ENCODE peak calls at places on chromosomes 7 and 10, in seven cellular contexts. L, K, C, O, V, B and R are unnamed samples.

GRCh38 chr10:132963430-132963960 is 21.1 kb upstream of the CFAP46 start:
- DNase-seq in V (no peak), K (no peak), O (no peak), B (no peak), L (no peak), C (no peak), R (no peak)

GRCh38 chr10:48234807-48235206 is 39.7 kb downstream of the FRMPD2 start:
- DNase-seq in O (no peak), L (no peak), V (no peak), K (no peak), B (no peak), C (no peak), R (no peak)

GRCh38 chr10:48523212-48523819 is 81.6 kb downstream of the ARHGAP22 start:
- DNase-seq in B (peak; percentile 98), V (peak; percentile 86), L (no peak), K (peak; percentile 75), C (peak; percentile 98), O (no peak), R (peak; percentile 89)

GRCh38 chr10:62584726-62585125 is 210.6 kb downstream of the ZNF365 start:
- DNase-seq in K (peak; percentile 45), L (no peak), B (peak; percentile 73), V (no peak), O (no peak), C (peak; percentile 85), R (no peak)

GRCh38 chr10:89144836-89145235 is 62.3 kb downstream of the CH25H start:
- DNase-seq in B (no peak), V (no peak), C (no peak), K (no peak), L (no peak), O (no peak), R (no peak)

GRCh38 chr10:124641282-124642075 is 102.7 kb downstream of the FAM53B start:
- DNase-seq in K (peak; percentile 59), O (no peak), V (no peak), B (peak; percentile 62), C (peak; percentile 62), L (peak; percentile 32), R (no peak)

GRCh38 chr7:7639847-7640220 is 718 bp upstream of the UMAD1 start:
- DNase-seq in C (peak; percentile 43), K (peak; percentile 37), B (peak; percentile 2), L (peak; percentile 27), O (peak; percentile 39), V (peak; percentile 22), R (no peak)

GRCh38 chr7:92641921-92642511 is 51.8 kb upstream of the FAM133B start:
- DNase-seq in L (no peak), O (no peak), B (peak; percentile 86), C (peak; percentile 90), V (peak; percentile 26), K (peak; percentile 75), R (no peak)

GRCh38 chr7:151132461-151133205 is 34.9 kb downstream of the GBX1 start:
- DNase-seq in L (no peak), B (no peak), K (no peak), C (no peak), V (no peak), O (no peak), R (no peak)

GRCh38 chr10:79130255-79130654 is 61.5 kb downstream of the ZMIZ1 start:
- DNase-seq in V (no peak), B (no peak), O (no peak), C (no peak), K (no peak), L (no peak), R (no peak)
- H3K27ac ChIP-seq in V (no peak overlapping the region), B (peak overlapping the region; percentile 18), O (no peak overlapping the region), C (no peak overlapping the region), K (peak overlapping the region; percentile 61), L (no peak overlapping the region), R (peak overlapping the region; percentile 78)

DNA sequence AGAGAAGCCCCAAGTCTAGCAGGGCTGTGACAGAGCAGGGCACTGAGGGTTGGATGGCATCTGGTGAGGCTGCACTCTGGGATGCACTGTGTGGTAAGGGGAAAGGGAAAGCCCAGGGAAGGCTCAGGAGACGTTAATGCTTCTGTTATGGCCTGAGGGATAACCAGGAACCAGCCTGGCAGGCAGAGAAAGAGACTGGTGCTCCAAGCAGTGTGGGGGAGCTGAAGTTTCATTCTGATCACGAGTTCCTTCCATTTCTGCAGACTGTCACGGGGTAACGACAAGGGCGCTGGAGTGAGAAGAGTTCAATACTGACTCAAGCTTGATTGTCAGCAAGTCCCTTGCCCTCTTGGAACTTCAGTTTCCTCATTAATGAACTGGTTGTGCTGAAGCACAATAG is 730.9 kb downstream of the GRID1 start:
- DNase-seq in O (no peak), C (no peak), V (no peak), L (no peak), B (no peak), K (no peak), R (peak; percentile 38)
- H3K4me1 ChIP-seq in O (no peaks in the 10 kb centered on the region), C (no peaks in the 10 kb centered on the region), V (no peaks in the 10 kb centered on the region), L (no peaks in the 10 kb centered on the region), B (no peaks in the 10 kb centered on the region), K (no peaks in the 10 kb centered on the region), R (no peaks in the 10 kb centered on the region)

GRCh38 chr7:44147026-44147881 is 6.1 kb upstream of the MYL7 start:
- DNase-seq in O (no peak), C (peak; percentile 36), L (no peak), K (no peak), B (no peak), V (no peak), R (peak; percentile 64)

GRCh38 chr7:44145969-44146897 is 5.1 kb upstream of the MYL7 start:
- DNase-seq in C (peak; percentile 45), L (no peak), K (peak; percentile 32), O (peak; percentile 92), V (no peak), B (peak; percentile 12), R (peak; percentile 98)

GRCh38 chr7:44144968-44145418 is 3.9 kb upstream of the MYL7 start:
- DNase-seq in K (no peak), O (no peak), C (no peak), L (no peak), B (no peak), V (no peak), R (no peak)

GRCh38 chr7:44144426-44144967 is 3.4 kb upstream of the MYL7 start:
- DNase-seq in K (no peak), O (no peak), V (no peak), L (no peak), C (no peak), B (no peak), R (no peak)

GRCh38 chr7:44145419-44145968 is 4.4 kb upstream of the MYL7 start:
- DNase-seq in V (no peak), B (no peak), K (no peak), O (no peak), L (no peak), C (peak; percentile 38), R (peak; percentile 68)
- H3K9ac ChIP-seq in V (no peak overlapping the region), B (no peak overlapping the region), K (peak overlapping the region; percentile 43), O (no peak overlapping the region), L (no peak overlapping the region), C (no peak overlapping the region), R (no peak overlapping the region)

DNA sequence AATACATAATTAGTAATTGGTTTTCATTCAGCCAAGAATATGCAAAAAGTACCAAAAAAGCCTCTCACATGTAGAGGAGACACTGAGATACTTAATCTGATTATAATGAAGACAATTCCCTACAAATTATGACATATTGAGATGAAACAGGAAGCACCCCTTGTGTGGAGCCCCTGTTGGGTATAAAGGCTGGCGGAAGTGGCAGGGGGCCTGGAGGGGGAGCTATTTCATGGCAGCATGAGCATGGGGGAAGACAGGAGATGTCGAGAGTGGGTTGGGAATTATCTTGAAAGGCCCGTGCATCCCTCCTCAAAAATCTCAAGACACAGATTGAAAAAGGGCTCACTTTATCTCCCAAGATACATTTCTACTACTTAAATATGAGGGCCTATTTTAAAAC is 96.9 kb downstream of the PIP4K2A start:
- DNase-seq in O (no peak), K (peak; percentile 29), L (no peak), C (no peak), V (no peak), B (no peak), R (no peak)
- H3K27ac ChIP-seq in O (no peak overlapping the region), K (no peak overlapping the region), L (no peak overlapping the region), C (no peak overlapping the region), V (peak overlapping the region; percentile 97), B (peak overlapping the region; percentile 35), R (no peak overlapping the region)

GRCh38 chr10:60236869-60237524 is 152.7 kb downstream of the ANK3 start:
- DNase-seq in B (no peak), V (no peak), O (peak; percentile 23), C (peak; percentile 22), L (peak; percentile 95), K (no peak), R (no peak)
- H3K4me1 ChIP-seq in B (no peaks in the 10 kb centered on the region), V (peaks cover 25% of the 10 kb centered on the region), O (no peaks in the 10 kb centered on the region), C (no peaks in the 10 kb centered on the region), L (peaks cover 16% of the 10 kb centered on the region), K (no peaks in the 10 kb centered on the region), R (no peaks in the 10 kb centered on the region)

GRCh38 chr7:27920281-27920946 is 180.5 kb downstream of the TAX1BP1 start:
- DNase-seq in C (no peak), V (peak; percentile 51), B (no peak), L (no peak), O (no peak), K (no peak), R (peak; percentile 26)
- H3K9ac ChIP-seq in C (no peak overlapping the region), V (peak overlapping the region; percentile 39), B (no peak overlapping the region), L (no peak overlapping the region), O (no peak overlapping the region), K (peak overlapping the region; percentile 81), R (no peak overlapping the region)

DNA sequence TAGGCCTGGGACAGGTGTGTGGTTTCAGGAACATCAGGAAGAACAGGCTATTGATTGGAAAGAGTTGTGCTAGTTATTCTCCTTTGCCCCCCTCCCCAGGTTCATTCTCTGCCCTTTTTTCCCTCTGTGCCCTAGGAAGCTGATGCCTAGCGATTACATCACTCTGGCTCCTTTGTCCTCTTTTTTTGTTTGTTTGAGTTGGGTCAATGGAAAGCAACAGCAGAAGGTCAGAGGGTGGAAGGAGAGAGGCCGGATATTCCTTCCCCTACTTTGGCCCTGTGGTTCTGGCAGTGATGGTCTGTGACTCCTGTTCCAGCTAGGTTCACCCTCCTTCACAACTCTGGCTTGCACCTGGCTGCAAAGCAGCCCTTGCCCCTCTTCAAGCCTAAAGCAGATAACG is 18.9 kb downstream of the LOXL4 start:
- DNase-seq in B (no peak), V (no peak), C (no peak), L (no peak), O (no peak), K (no peak), R (no peak)
- H3K27ac ChIP-seq in B (no peak overlapping the region), V (no peak overlapping the region), C (no peak overlapping the region), L (no peak overlapping the region), O (no peak overlapping the region), K (no peak overlapping the region), R (peak overlapping the region; percentile 1)

DNA sequence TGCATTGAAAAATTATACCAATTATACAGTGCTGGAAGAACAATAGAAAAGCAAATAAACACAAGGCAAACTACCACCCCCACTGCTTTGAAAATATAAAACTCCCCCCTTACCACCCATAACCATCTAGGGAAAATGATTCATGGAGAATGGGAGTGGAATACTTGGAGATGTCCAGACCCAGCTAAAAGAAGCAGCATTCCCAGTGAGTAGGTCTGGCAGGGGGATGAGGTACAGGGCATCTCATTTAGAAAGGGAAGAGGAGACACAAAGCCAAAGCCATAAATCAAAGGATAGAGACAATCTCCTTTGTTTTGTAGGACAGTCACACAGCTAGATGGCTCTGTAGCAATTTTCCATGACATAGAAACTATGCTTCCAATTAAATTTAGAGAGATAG is 36.0 kb upstream of the DGKI start:
- DNase-seq in B (peak; percentile 50), L (no peak), O (no peak), V (peak; percentile 5), K (peak; percentile 12), C (peak; percentile 80), R (no peak)
- H3K4me1 ChIP-seq in B (peaks cover 18% of the 10 kb centered on the region), L (peaks cover 5% of the 10 kb centered on the region), O (no peaks in the 10 kb centered on the region), V (peaks cover 15% of the 10 kb centered on the region), K (peaks cover 15% of the 10 kb centered on the region), C (peaks cover 13% of the 10 kb centered on the region), R (peaks cover 7% of the 10 kb centered on the region)